ENCODE peak calls at places on chromosomes 4 and X, in six cellular contexts. R is spleen, Z is Peyer's patch, J is heart right ventricle, E is dorsolateral prefrontal cortex, U is foreskin fibroblast. F is an unnamed sample.

GRCh38 chrX:2910109-2910508 is 19.0 kb downstream of the ARSD start:
- DNase-seq in R (no peak), Z (no peak), J (no peak), E (no peak), U (no peak), F (no peak)

GRCh38 chr4:69078852-69079251 is 17.4 kb upstream of the UGT2B7 start:
- DNase-seq in R (no peak), Z (no peak), J (no peak), E (no peak), U (no peak), F (no peak)

GRCh38 chr4:150056569-150056968 is 21.7 kb upstream of the DCLK2 start:
- DNase-seq in R (no peak), Z (no peak), J (no peak), E (no peak), U (peak), F (no peak)

GRCh38 chr4:173217727-173218126 is 49.1 kb downstream of the GALNT7 start:
- DNase-seq in R (no peak), Z (no peak), J (no peak), E (no peak), U (peak), F (no peak)

GRCh38 chrX:131821945-131822622 is 201.0 kb upstream of the STK26 start:
- DNase-seq in R (peak), Z (peak), J (no peak), E (peak), U (no peak), F (peak)

GRCh38 chr4:183751081-183751480 is 92.0 kb downstream of the TRAPPC11 start:
- DNase-seq in R (no peak), Z (no peak), J (no peak), E (no peak), U (no peak), F (no peak)

GRCh38 chrX:110315541-110315940 is 2.3 kb downstream of the AMMECR1 start:
- DNase-seq in R (no peak), Z (no peak), J (no peak), E (no peak), U (no peak), F (no peak)

GRCh38 chr4:185142911-185143595 is at the start of gene SLC25A4:
- DNase-seq in R (peak), Z (peak), J (peak), E (peak), U (peak), F (peak)

GRCh38 chr4:112119358-112119783 is 25.9 kb upstream of the FAM241A start:
- DNase-seq in R (no peak), Z (no peak), J (no peak), E (no peak), U (no peak), F (no peak)

GRCh38 chr4:136690363-136690762 is 841.9 kb downstream of the PCDH18 start:
- DNase-seq in R (no peak), Z (no peak), J (no peak), E (no peak), U (peak), F (no peak)

GRCh38 chr4:3672465-3672831 is 93.7 kb upstream of the ADRA2C start:
- DNase-seq in R (no peak), Z (no peak), J (no peak), E (no peak), U (no peak), F (peak)

GRCh38 chrX:31356501-31357263 is 284.8 kb upstream of the FTHL17 start:
- DNase-seq in R (no peak), Z (no peak), J (no peak), E (no peak), U (no peak), F (no peak)

GRCh38 chr4:1090465-1091440 is 22.6 kb downstream of the RNF212 start:
- DNase-seq in R (peak), Z (peak), J (no peak), E (no peak), U (no peak), F (no peak)

GRCh38 chr4:1210241-1210841 is 38.0 kb upstream of the SPON2 start:
- DNase-seq in R (peak), Z (no peak), J (peak), E (no peak), U (no peak), F (peak)

GRCh38 chrX:16187024-16187698 is 19.9 kb downstream of the MAGEB17 start:
- DNase-seq in R (no peak), Z (no peak), J (no peak), E (no peak), U (no peak), F (no peak)

GRCh38 chr4:151604238-151604637 is 156.6 kb downstream of the GATB start:
- DNase-seq in R (no peak), Z (no peak), J (no peak), E (no peak), U (peak), F (no peak)

GRCh38 chr4:129362685-129363274 is 266.8 kb downstream of the C4orf33 start:
- DNase-seq in R (no peak), Z (peak), J (peak), E (peak), U (peak), F (no peak)

GRCh38 chr4:41102360-41103092 is 111.8 kb downstream of the APBB2 start:
- DNase-seq in R (no peak), Z (no peak), J (no peak), E (no peak), U (no peak), F (no peak)

GRCh38 chr4:115154826-115155225 is 41.4 kb upstream of the NDST4 start:
- DNase-seq in R (no peak), Z (no peak), J (no peak), E (no peak), U (peak), F (no peak)

GRCh38 chr4:113159901-113160545 is 110.6 kb downstream of the ANK2 start:
- DNase-seq in R (no peak), Z (no peak), J (no peak), E (no peak), U (no peak), F (no peak)

GRCh38 chr4:153159728-153160221 is 44.5 kb upstream of the TRIM2 start:
- DNase-seq in R (no peak), Z (no peak), J (no peak), E (no peak), U (peak), F (no peak)

GRCh38 chr4:154466336-154466735 is 25.3 kb downstream of the DCHS2 start:
- DNase-seq in R (no peak), Z (no peak), J (no peak), E (no peak), U (no peak), F (no peak)

GRCh38 chrX:120308558-120308957 is 2.7 kb downstream of the TMEM255A start:
- DNase-seq in R (no peak), Z (no peak), J (peak), E (no peak), U (peak), F (no peak)

GRCh38 chr4:55851885-55852284 is 1.6 kb upstream of the EXOC1 start:
- DNase-seq in R (no peak), Z (peak), J (no peak), E (no peak), U (no peak), F (no peak)

GRCh38 chr4:5018603-5019002 is 655 bp downstream of the CYTL1 start:
- DNase-seq in R (no peak), Z (no peak), J (no peak), E (no peak), U (no peak), F (no peak)

GRCh38 chr4:107743532-107743931 is 23.5 kb upstream of the PAPSS1 start:
- DNase-seq in R (no peak), Z (no peak), J (no peak), E (no peak), U (no peak), F (no peak)

GRCh38 chrX:15158350-15158735 is 111.5 kb downstream of the ASB9 start:
- DNase-seq in R (no peak), Z (no peak), J (no peak), E (no peak), U (no peak), F (no peak)
- H3K4me3 ChIP-seq in R (no peak), Z (no peak), J (no peak), E (no peak), U (no peak), F (no peak)

GRCh38 chrX:132860200-132860599 is 98.2 kb downstream of the HS6ST2 start:
- DNase-seq in R (no peak), Z (no peak), J (no peak), E (no peak), U (no peak), F (no peak)
- H3K4me3 ChIP-seq in R (no peak), Z (no peak), J (no peak), E (no peak), U (no peak), F (no peak)

DNA sequence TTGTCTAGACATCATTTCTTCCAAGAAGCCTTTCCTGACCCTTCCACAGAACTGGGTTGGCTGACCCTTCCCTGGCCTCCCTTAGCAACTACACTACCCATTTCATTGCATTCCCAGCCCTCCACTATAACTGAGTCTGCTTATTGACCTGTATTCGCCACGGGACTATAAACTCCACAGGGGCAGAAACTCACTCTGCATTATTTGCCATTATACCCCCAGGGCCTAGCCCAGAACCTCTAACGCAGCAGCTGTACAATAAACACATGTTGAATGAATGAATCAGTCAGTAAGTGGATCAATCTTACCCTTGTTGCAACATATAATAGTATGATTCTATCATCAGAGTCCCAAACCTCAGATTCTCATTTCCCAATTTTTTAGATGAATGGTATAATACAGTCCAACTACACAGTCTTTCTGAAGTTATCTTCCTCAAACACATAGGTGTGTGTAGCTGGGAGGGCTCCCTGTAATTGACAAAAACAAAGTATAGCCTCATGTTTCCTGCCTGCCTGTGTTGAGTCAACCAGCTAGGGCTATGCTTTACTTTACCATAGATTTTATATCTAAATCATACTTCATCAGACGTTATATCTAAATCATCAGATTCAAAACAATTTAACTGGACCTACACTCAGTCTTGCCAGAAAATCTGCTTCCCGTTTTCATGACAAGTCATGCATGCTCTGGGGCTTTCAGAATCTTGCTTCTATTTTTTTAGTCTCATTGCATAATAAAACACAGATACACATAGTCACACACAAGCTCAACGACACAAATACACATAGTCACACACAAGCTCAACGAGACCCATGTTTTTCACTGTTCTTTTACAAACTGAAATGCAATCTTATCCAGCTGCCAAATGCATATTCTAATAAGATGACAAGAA is 209.2 kb downstream of the CHIC2 start:
- DNase-seq in R (no peak), Z (no peak), J (peak), E (no peak), U (peak), F (no peak)
- H3K4me3 ChIP-seq in R (no peak), Z (no peak), J (no peak), E (no peak), U (no peak), F (no peak)

GRCh38 chr4:24224446-24224845 is 334.6 kb upstream of the PPARGC1A start:
- DNase-seq in R (no peak), Z (no peak), J (no peak), E (no peak), U (peak), F (no peak)

GRCh38 chr4:24229976-24230375 is 340.1 kb upstream of the PPARGC1A start:
- DNase-seq in R (no peak), Z (no peak), J (no peak), E (no peak), U (peak), F (no peak)

GRCh38 chr4:24228692-24229091 is 338.8 kb upstream of the PPARGC1A start:
- DNase-seq in R (no peak), Z (no peak), J (no peak), E (no peak), U (no peak), F (no peak)

GRCh38 chr4:24226667-24227066 is 336.8 kb upstream of the PPARGC1A start:
- DNase-seq in R (no peak), Z (no peak), J (no peak), E (no peak), U (peak), F (no peak)

DNA sequence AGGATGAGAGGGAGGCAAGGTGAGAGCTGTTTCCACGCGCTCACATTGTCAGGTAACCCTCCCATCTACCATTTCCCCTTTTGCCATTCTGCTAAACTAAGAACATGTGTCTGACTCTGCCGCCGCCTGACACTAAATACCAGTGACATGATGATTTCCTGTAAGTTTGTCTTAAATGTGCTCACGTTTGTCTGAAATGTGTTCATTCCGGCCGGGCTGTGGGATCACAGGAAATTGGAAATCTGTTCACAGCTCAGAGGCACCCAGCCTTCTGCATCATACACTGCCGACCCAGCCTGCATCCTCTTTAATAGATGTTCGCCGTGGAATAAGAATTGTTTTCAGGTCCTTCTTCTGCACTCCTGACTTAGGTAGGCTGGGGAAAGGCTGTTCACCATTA is 336.2 kb upstream of the PPARGC1A start:
- DNase-seq in R (no peak), Z (no peak), J (no peak), E (no peak), U (peak), F (no peak)
- H3K4me3 ChIP-seq in R (no peak), Z (no peak), J (no peak), E (no peak), U (no peak), F (no peak)

F was measured in kidney.